ENCODE peak calls at places on chromosomes 1 and 21, in five cellular contexts. One of them, this sample, is unnamed.

GRCh38 chr1:13723810-13724209 is 23.8 kb downstream of the PRDM2 start:
- DNase-seq in GM13976: no peak
- DNase-seq in stimulated activated CD4-positive, alpha-beta T cell treated with anti-CD3 and anti-CD28 coated beads, TNF-alpha, amount 100 ng/mL, for 24 hours: no peak
- DNase-seq in epithelial cell of esophagus: peak; percentile 88
- DNase-seq in body of pancreas: no peak
- DNase-seq in this sample: peak; percentile 89

GRCh38 chr1:69651656-69652055 is 83.9 kb downstream of the LRRC7 start:
- DNase-seq in GM13976: no peak
- DNase-seq in stimulated activated CD4-positive, alpha-beta T cell treated with anti-CD3 and anti-CD28 coated beads, TNF-alpha, amount 100 ng/mL, for 24 hours: no peak
- DNase-seq in epithelial cell of esophagus: no peak
- DNase-seq in body of pancreas: no peak
- DNase-seq in this sample: no peak

GRCh38 chr1:227838181-227838580 is 22.7 kb downstream of the PRSS38 start:
- DNase-seq in GM13976: no peak
- DNase-seq in stimulated activated CD4-positive, alpha-beta T cell treated with anti-CD3 and anti-CD28 coated beads, TNF-alpha, amount 100 ng/mL, for 24 hours: no peak
- DNase-seq in epithelial cell of esophagus: no peak
- DNase-seq in body of pancreas: no peak
- DNase-seq in this sample: no peak

GRCh38 chr1:85203573-85204169 is 2.9 kb upstream of the SYDE2 start:
- DNase-seq in GM13976: no peak
- DNase-seq in stimulated activated CD4-positive, alpha-beta T cell treated with anti-CD3 and anti-CD28 coated beads, TNF-alpha, amount 100 ng/mL, for 24 hours: no peak
- DNase-seq in epithelial cell of esophagus: no peak
- DNase-seq in body of pancreas: no peak
- DNase-seq in this sample: no peak

GRCh38 chr1:81801032-81801833 is 499 bp downstream of the ADGRL2 start:
- DNase-seq in GM13976: peak; percentile 47
- DNase-seq in stimulated activated CD4-positive, alpha-beta T cell treated with anti-CD3 and anti-CD28 coated beads, TNF-alpha, amount 100 ng/mL, for 24 hours: no peak
- DNase-seq in epithelial cell of esophagus: peak; percentile 94
- DNase-seq in body of pancreas: peak; percentile 84
- DNase-seq in this sample: no peak

GRCh38 chr1:20411196-20411980 is 74.6 kb downstream of the CAMK2N1 start:
- DNase-seq in GM13976: no peak
- DNase-seq in stimulated activated CD4-positive, alpha-beta T cell treated with anti-CD3 and anti-CD28 coated beads, TNF-alpha, amount 100 ng/mL, for 24 hours: no peak
- DNase-seq in epithelial cell of esophagus: peak; percentile 89
- DNase-seq in body of pancreas: no peak
- DNase-seq in this sample: no peak

GRCh38 chr1:183590225-183591191 is at the start of gene NCF2:
- DNase-seq in GM13976: peak; percentile 80
- DNase-seq in stimulated activated CD4-positive, alpha-beta T cell treated with anti-CD3 and anti-CD28 coated beads, TNF-alpha, amount 100 ng/mL, for 24 hours: no peak
- DNase-seq in epithelial cell of esophagus: peak; percentile 85
- DNase-seq in body of pancreas: no peak
- DNase-seq in this sample: peak; percentile 96

GRCh38 chr1:119940697-119941096 is 44.4 kb upstream of the ADAM30 start:
- DNase-seq in GM13976: no peak
- DNase-seq in stimulated activated CD4-positive, alpha-beta T cell treated with anti-CD3 and anti-CD28 coated beads, TNF-alpha, amount 100 ng/mL, for 24 hours: no peak
- DNase-seq in epithelial cell of esophagus: no peak
- DNase-seq in body of pancreas: no peak
- DNase-seq in this sample: no peak

GRCh38 chr21:35352066-35352770 is 303.1 kb upstream of the RUNX1 start:
- DNase-seq in GM13976: no peak
- DNase-seq in stimulated activated CD4-positive, alpha-beta T cell treated with anti-CD3 and anti-CD28 coated beads, TNF-alpha, amount 100 ng/mL, for 24 hours: no peak
- DNase-seq in epithelial cell of esophagus: peak; percentile 82
- DNase-seq in body of pancreas: no peak
- DNase-seq in this sample: no peak

GRCh38 chr1:222798111-222798510 is 16.7 kb upstream of the DISP1 start:
- DNase-seq in GM13976: no peak
- DNase-seq in stimulated activated CD4-positive, alpha-beta T cell treated with anti-CD3 and anti-CD28 coated beads, TNF-alpha, amount 100 ng/mL, for 24 hours: no peak
- DNase-seq in epithelial cell of esophagus: peak; percentile 69
- DNase-seq in body of pancreas: no peak
- DNase-seq in this sample: no peak

GRCh38 chr1:24946861-24947658 is 17.0 kb upstream of the RUNX3 start:
- DNase-seq in GM13976: peak; percentile 84
- DNase-seq in stimulated activated CD4-positive, alpha-beta T cell treated with anti-CD3 and anti-CD28 coated beads, TNF-alpha, amount 100 ng/mL, for 24 hours: no peak
- DNase-seq in epithelial cell of esophagus: no peak
- DNase-seq in body of pancreas: no peak
- DNase-seq in this sample: no peak

GRCh38 chr21:36854391-36854790 is 112.1 kb downstream of the HLCS start:
- DNase-seq in GM13976: peak; percentile 55
- DNase-seq in stimulated activated CD4-positive, alpha-beta T cell treated with anti-CD3 and anti-CD28 coated beads, TNF-alpha, amount 100 ng/mL, for 24 hours: no peak
- DNase-seq in epithelial cell of esophagus: peak; percentile 39
- DNase-seq in body of pancreas: peak; percentile 28
- DNase-seq in this sample: no peak

GRCh38 chr1:3640113-3640932 is 9.6 kb downstream of the WRAP73 start:
- DNase-seq in GM13976: no peak
- DNase-seq in stimulated activated CD4-positive, alpha-beta T cell treated with anti-CD3 and anti-CD28 coated beads, TNF-alpha, amount 100 ng/mL, for 24 hours: no peak
- DNase-seq in epithelial cell of esophagus: no peak
- DNase-seq in body of pancreas: no peak
- DNase-seq in this sample: no peak

GRCh38 chr1:219345953-219346352 is 172.3 kb downstream of the LYPLAL1 start:
- DNase-seq in GM13976: no peak
- DNase-seq in stimulated activated CD4-positive, alpha-beta T cell treated with anti-CD3 and anti-CD28 coated beads, TNF-alpha, amount 100 ng/mL, for 24 hours: no peak
- DNase-seq in epithelial cell of esophagus: no peak
- DNase-seq in body of pancreas: no peak
- DNase-seq in this sample: no peak

GRCh38 chr1:114124644-114125043 is 29.0 kb downstream of the SYT6 start:
- DNase-seq in GM13976: no peak
- DNase-seq in stimulated activated CD4-positive, alpha-beta T cell treated with anti-CD3 and anti-CD28 coated beads, TNF-alpha, amount 100 ng/mL, for 24 hours: no peak
- DNase-seq in epithelial cell of esophagus: no peak
- DNase-seq in body of pancreas: no peak
- DNase-seq in this sample: no peak

GRCh38 chr1:93459126-93459525 is 11.2 kb downstream of the FNBP1L start:
- DNase-seq in GM13976: no peak
- DNase-seq in stimulated activated CD4-positive, alpha-beta T cell treated with anti-CD3 and anti-CD28 coated beads, TNF-alpha, amount 100 ng/mL, for 24 hours: no peak
- DNase-seq in epithelial cell of esophagus: no peak
- DNase-seq in body of pancreas: no peak
- DNase-seq in this sample: no peak

GRCh38 chr1:28890435-28890834 is 23.9 kb upstream of the EPB41 start:
- DNase-seq in GM13976: no peak
- DNase-seq in stimulated activated CD4-positive, alpha-beta T cell treated with anti-CD3 and anti-CD28 coated beads, TNF-alpha, amount 100 ng/mL, for 24 hours: no peak
- DNase-seq in epithelial cell of esophagus: no peak
- DNase-seq in body of pancreas: no peak
- DNase-seq in this sample: no peak

GRCh38 chr1:172145231-172145651 is 275.2 kb upstream of the C1orf105 start:
- DNase-seq in GM13976: no peak
- DNase-seq in stimulated activated CD4-positive, alpha-beta T cell treated with anti-CD3 and anti-CD28 coated beads, TNF-alpha, amount 100 ng/mL, for 24 hours: no peak
- DNase-seq in epithelial cell of esophagus: no peak
- DNase-seq in body of pancreas: no peak
- DNase-seq in this sample: no peak